ENCODE peak calls at places on chromosomes 11 and 22, in ten cellular contexts. H, Y, N, P, Q, G, V, X, E and D are unnamed samples.

GRCh38 chr11:124817036-124817435 is 16.8 kb upstream of the MSANTD2 start:
- DNase-seq in P (no peak), H (no peak), V (no peak), E (no peak), Y (no peak), Q (no peak), N (no peak), X (no peak), G (no peak), D (no peak)

GRCh38 chr11:89405629-89406028 is 85.5 kb downstream of the NOX4 start:
- DNase-seq in V (no peak), Y (peak), N (no peak), H (peak), P (no peak), E (no peak), X (no peak), G (no peak), Q (no peak), D (peak)

GRCh38 chr11:120702656-120703055 is 191.1 kb downstream of the GRIK4 start:
- DNase-seq in E (no peak), G (no peak), Y (no peak), N (no peak), X (no peak), Q (no peak), H (no peak), V (no peak), P (no peak), D (no peak)

GRCh38 chr11:74570266-74571061 is 21.9 kb upstream of the POLD3 start:
- DNase-seq in Y (peak), P (peak), G (peak), V (no peak), H (peak), X (peak), E (no peak), Q (no peak), N (no peak), D (peak)

GRCh38 chr11:26297179-26297970 is 34.6 kb upstream of the ANO3 start:
- DNase-seq in G (peak), V (no peak), Y (peak), P (peak), E (no peak), N (no peak), X (peak), H (peak), Q (peak), D (peak)

GRCh38 chr22:16932577-16932976 is 75.4 kb downstream of the GAB4 start:
- DNase-seq in V (no peak), H (no peak), Q (no peak), E (no peak), G (no peak), P (peak), X (no peak), N (no peak), Y (no peak), D (no peak)

GRCh38 chr11:6251120-6251733 is 8.4 kb upstream of the CCKBR start:
- DNase-seq in V (peak), H (peak), X (peak), Q (no peak), P (peak), G (peak), N (peak), Y (peak), E (no peak), D (peak)

GRCh38 chr22:42714768-42715430 is 5.8 kb downstream of the A4GALT start:
- DNase-seq in X (no peak), P (no peak), G (no peak), Q (no peak), H (no peak), N (no peak), E (no peak), Y (peak), V (no peak), D (peak)

GRCh38 chr11:116698080-116698479 is 74.7 kb downstream of the BUD13 start:
- DNase-seq in H (no peak), X (no peak), N (no peak), E (no peak), Y (no peak), Q (no peak), V (no peak), G (no peak), P (no peak), D (no peak)

GRCh38 chr11:121435132-121435531 is 17.0 kb upstream of the SORL1 start:
- DNase-seq in H (no peak), Y (no peak), N (no peak), V (no peak), P (no peak), Q (no peak), X (no peak), G (no peak), E (no peak), D (no peak)

GRCh38 chr11:125341676-125342075 is 154.4 kb downstream of the FEZ1 start:
- DNase-seq in X (no peak), Y (no peak), N (peak), H (no peak), P (peak), V (no peak), G (no peak), E (no peak), Q (no peak), D (no peak)

GRCh38 chr22:48528221-48528915 is 1299.3 kb downstream of the BRD1 start:
- DNase-seq in P (no peak), Q (no peak), Y (no peak), G (no peak), H (no peak), V (no peak), N (peak), E (no peak), X (no peak), D (no peak)

GRCh38 chr11:66956689-66957290 is 1.4 kb downstream of the PC start:
- DNase-seq in Q (no peak), E (no peak), G (no peak), V (peak), H (peak), X (peak), Y (peak), P (no peak), N (peak), D (peak)

GRCh38 chr11:67468509-67468834 is 579 bp downstream of the TMEM134 start:
- DNase-seq in E (no peak), Y (no peak), G (no peak), V (no peak), P (no peak), X (no peak), N (no peak), H (no peak), Q (no peak), D (no peak)

GRCh38 chr11:46253258-46254134 is 24.0 kb upstream of the CREB3L1 start:
- DNase-seq in G (no peak), Y (peak), P (no peak), V (no peak), N (no peak), X (no peak), E (no peak), Q (no peak), H (peak), D (no peak)

GRCh38 chr11:72814831-72815618 is 814 bp downstream of the ATG16L2 start:
- DNase-seq in X (peak), G (peak), H (peak), Y (peak), V (no peak), P (peak), E (peak), Q (no peak), N (no peak), D (peak)
- TF ChIP-seq CTCF in X (no peak), G (peak), H (no peak), Y (peak), V (no peak), P (no peak), E (no peak), Q (peak), N (no peak), D (peak)

GRCh38 chr11:71454470-71455113 is 1.6 kb downstream of the NADSYN1 start:
- DNase-seq in X (peak), Y (no peak), P (no peak), G (no peak), V (peak), N (no peak), H (no peak), Q (no peak), E (peak), D (no peak)
- TF ChIP-seq CTCF in X (peak), Y (no peak), P (no peak), G (no peak), V (no peak), N (no peak), H (no peak), Q (no peak), E (no peak), D (no peak)

GRCh38 chr22:37896939-37897338 is 9.2 kb upstream of the MICALL1 start:
- DNase-seq in E (no peak), G (no peak), Q (no peak), H (no peak), Y (no peak), V (no peak), P (no peak), X (no peak), N (no peak), D (no peak)
- TF ChIP-seq CTCF in E (no peak), G (no peak), Q (no peak), H (no peak), Y (no peak), V (no peak), P (no peak), X (no peak), N (no peak), D (no peak)

DNA sequence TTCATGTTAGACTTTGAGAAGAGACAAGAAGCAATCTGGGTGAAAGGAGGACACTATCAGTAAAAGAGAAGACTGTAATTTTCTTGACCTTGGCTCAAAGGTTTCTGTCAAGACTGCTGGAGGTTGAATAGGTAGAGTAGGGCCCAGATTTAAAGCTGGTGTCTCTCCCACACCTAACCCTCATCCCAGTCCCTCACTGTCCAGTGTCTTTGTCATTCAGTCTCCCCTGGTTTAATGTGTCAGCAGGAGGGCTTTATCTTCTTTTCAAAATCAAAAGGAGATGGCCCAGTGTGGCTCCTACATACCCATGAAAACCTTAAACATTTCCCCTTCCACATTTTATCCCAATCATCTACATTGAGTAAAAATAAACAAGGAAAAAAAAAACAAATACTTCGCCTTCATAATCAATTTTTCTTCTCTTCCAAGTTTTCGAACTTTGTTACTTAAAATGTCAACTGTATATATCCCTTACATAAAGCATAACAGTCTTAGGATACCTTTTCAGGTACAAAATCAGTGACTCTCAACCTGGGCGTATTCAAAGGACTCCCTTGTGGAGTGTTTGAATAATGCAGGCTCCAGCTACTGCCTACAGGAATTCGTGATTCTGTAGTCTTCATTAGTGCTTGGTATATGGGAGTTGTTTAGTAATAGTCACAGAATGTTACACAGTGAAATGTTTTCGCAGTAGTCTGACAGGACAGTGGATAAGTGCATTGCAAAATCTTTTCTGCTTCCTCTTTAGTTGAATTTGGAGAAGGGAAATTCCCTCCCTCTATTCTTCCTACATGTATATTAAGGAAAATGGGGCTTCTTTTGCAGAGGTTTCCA is 87.2 kb downstream of the FAT3 start:
- DNase-seq in E (no peak), Y (no peak), N (no peak), P (no peak), H (peak), G (no peak), X (no peak), V (no peak), Q (no peak), D (peak)
- TF ChIP-seq CTCF in E (no peak), Y (no peak), N (no peak), P (no peak), H (peak), G (no peak), X (no peak), V (no peak), Q (no peak), D (no peak)

GRCh38 chr11:58900479-58901420 is 38.5 kb upstream of the GLYATL1 start:
- DNase-seq in V (no peak), Q (no peak), E (peak), P (peak), X (peak), H (peak), G (peak), Y (peak), N (peak), D (peak)
- TF ChIP-seq CTCF in V (no peak), Q (peak), E (peak), P (peak), X (peak), H (peak), G (peak), Y (peak), N (peak), D (peak)

DNA sequence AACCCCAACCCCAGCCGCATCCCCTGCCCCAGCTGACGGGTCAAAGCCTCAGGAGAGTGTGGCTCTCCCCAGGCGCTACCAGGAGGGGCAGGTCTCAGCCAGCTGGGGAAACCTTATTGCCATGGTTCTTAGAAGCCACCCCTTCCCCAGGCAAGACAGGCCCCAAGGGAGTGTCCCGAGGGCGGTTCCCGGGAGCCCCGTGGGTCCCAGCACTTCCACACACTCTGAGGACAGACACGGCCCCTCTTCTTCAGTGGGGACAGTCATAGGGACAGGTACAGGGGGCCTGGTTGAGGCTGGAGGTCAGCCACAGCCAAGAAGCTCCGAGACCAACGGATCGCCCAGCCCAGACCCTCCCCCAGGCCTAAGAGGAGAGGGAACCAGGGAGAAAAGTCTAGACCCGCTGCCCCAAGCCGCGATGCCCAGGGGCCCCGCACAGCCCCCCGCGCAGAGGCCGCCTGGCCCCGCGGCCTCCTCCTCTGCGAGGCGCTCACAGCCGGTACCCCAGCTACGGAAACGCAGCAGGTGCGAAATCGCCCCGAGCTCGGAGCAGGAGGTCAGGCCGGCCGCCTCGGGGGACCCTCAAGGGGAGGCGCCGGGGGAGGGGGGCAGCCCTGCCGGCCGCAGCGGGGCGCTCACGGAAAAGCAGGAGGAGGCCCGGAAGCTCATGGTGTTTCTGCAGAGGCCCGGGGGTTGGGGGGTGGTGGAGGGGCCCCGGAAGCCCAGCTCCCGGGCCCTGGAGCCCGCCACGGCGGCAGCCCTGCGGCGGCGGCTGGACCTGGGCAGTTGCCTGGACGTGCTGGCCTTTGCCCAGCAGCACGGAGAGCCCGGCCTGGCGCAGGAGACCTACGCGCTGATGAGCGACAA is 2.6 kb downstream of the KLHDC7B start:
- DNase-seq in N (peak), E (no peak), Y (no peak), X (peak), G (no peak), V (no peak), H (no peak), Q (no peak), P (no peak), D (no peak)
- TF ChIP-seq CTCF in N (no peak), E (peak), Y (no peak), X (no peak), G (no peak), V (no peak), H (no peak), Q (no peak), P (no peak), D (no peak)